ENCODE peak calls at places on chromosomes 7 and 10, in five cellular contexts. A is testis, Y is kidney epithelial cell, U is hepatocyte, Z is PC-9. P is an unnamed sample. For H3K36me3, the result is how much of the 10 kb centered on the place peaks cover.

GRCh38 chr10:132745511-132745910 is 40.4 kb downstream of the NKX6-2 start:
- DNase-seq in U (no peak), A (no peak), Y (no peak), Z (no peak), P (no peak)

GRCh38 chr7:142130282-142130681 is 18.8 kb downstream of the MGAM2 start:
- DNase-seq in A (no peak), Z (no peak), Y (peak), U (no peak), P (no peak)

GRCh38 chr10:68106656-68107055 is 2.6 kb upstream of the MYPN start:
- DNase-seq in Z (no peak), Y (peak), U (no peak), A (no peak), P (peak)

GRCh38 chr10:974038-974784 is 14.0 kb upstream of the GTPBP4 start:
- DNase-seq in U (peak), Z (peak), A (no peak), Y (peak), P (no peak)

GRCh38 chr10:92757066-92757716 is 67.4 kb downstream of the HHEX start:
- DNase-seq in U (peak), Y (peak), Z (peak), A (peak), P (peak)

GRCh38 chr7:132430863-132431822 is 145.1 kb downstream of the PLXNA4 start:
- DNase-seq in Z (no peak), Y (peak), A (no peak), U (peak), P (peak)

GRCh38 chr7:38317457-38318037 is 44.1 kb upstream of the TARP start:
- DNase-seq in A (no peak), U (no peak), Y (no peak), Z (no peak), P (no peak)

GRCh38 chr7:15086171-15086745 is 183.7 kb upstream of the DGKB start:
- DNase-seq in Y (no peak), U (no peak), A (no peak), Z (no peak), P (no peak)

GRCh38 chr7:116652793-116653192 is 19.2 kb upstream of the MET start:
- DNase-seq in Y (no peak), A (no peak), Z (no peak), U (no peak), P (no peak)

GRCh38 chr10:97748116-97748515 is 11.2 kb downstream of the ZFYVE27 start:
- DNase-seq in A (no peak), Y (no peak), U (no peak), Z (no peak), P (no peak)

GRCh38 chr10:30625110-30625509 is 4.4 kb downstream of the LYZL2 start:
- DNase-seq in Z (no peak), Y (no peak), U (no peak), A (no peak), P (no peak)

DNA sequence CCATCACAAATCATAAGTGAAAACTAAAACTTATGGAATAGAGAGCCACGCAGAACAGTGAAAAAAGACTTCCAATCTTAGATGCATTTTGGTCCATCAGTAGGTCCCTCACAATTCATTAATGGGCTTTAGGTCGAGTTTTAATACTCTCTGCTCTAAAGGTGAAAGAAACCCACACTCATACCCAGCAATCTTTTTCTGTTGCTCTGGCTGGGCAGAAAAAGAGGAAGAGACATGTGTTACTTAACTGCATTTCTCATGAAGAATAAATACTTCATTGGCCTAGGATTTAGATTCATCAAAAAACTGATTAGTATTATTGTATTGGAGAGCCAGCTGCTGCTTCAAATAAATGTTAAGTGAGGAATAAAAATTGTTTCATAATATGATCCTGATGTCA is 645.7 kb downstream of the PHTF2 start:
- DNase-seq in Y (no peak), A (no peak), U (no peak), Z (no peak), P (no peak)
- H3K36me3 ChIP-seq in Y (under half), A (under half), U (under half), Z (under half), P (under half)

DNA sequence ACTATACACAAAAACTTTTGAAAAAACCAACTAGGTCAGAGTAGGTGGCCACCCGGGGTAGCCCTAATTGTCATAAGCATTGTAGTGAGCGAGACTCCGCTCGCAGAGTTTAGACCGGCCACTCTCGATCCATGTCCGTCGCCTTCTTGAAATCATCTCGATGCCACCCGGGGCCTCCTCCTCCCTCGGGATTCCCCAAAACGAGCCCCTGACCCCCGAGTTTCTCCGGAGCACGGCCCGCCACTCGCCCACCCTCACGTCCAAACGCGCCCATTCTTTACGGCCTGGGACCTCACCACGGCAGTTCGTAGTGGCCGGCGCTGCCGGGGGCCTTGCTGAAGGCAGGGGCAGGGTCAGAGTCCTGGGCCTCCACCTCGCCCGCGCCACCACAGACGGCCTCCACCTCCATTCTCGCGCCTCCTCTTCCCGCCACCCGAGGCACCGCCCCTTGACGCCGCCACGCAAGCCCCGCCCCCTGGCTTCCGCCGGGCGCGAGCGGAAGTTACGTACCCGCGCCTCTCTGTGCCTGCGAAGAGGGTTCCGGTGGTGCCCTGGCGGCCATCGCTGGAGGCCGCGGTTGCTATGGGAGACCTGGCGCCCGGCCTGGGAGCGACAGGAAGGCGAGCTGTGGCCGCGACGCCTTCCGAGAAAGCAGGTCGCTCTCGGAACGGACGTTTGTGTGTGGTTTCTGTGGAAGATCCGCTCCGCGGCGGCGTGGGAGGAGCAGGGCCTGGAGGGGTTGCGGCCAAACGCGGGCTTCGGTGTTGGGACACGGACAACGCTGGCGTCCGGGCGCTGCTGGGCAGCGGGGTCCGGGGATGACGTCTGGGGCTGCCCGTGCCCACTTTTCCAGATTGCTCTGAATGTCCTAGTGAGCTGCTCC is at the start of gene RFC2:
- DNase-seq in Y (peak), Z (peak), U (peak), A (peak), P (peak)
- TF ChIP-seq CTCF in Y (peak), Z (no peak), U (no peak), A (peak), P (peak)

GRCh38 chr7:36286688-36287087 is 103.0 kb upstream of the ANLN start:
- DNase-seq in Y (no peak), U (no peak), Z (no peak), A (no peak), P (no peak)

GRCh38 chr7:36283711-36284130 is 105.9 kb upstream of the ANLN start:
- DNase-seq in Z (no peak), U (no peak), A (peak), Y (no peak), P (no peak)

GRCh38 chr7:36286241-36286640 is 103.4 kb upstream of the ANLN start:
- DNase-seq in A (no peak), Y (no peak), Z (no peak), U (no peak), P (no peak)

GRCh38 chr7:36284470-36284869 is 105.2 kb upstream of the ANLN start:
- DNase-seq in Z (no peak), U (no peak), Y (no peak), A (no peak), P (no peak)

GRCh38 chr7:36285276-36285675 is 104.4 kb upstream of the ANLN start:
- DNase-seq in Z (no peak), A (peak), U (no peak), Y (no peak), P (no peak)
- H3K4me3 ChIP-seq in Z (no peak), A (no peak), U (no peak), Y (no peak), P (no peak)

GRCh38 chr7:99012722-99013121 is 131.2 kb downstream of the SMURF1 start:
- DNase-seq in Y (no peak), U (no peak), A (peak), Z (no peak), P (no peak)
- H3K36me3 ChIP-seq in Y (under half), U (under half), A (under half), Z (under half), P (under half)

DNA sequence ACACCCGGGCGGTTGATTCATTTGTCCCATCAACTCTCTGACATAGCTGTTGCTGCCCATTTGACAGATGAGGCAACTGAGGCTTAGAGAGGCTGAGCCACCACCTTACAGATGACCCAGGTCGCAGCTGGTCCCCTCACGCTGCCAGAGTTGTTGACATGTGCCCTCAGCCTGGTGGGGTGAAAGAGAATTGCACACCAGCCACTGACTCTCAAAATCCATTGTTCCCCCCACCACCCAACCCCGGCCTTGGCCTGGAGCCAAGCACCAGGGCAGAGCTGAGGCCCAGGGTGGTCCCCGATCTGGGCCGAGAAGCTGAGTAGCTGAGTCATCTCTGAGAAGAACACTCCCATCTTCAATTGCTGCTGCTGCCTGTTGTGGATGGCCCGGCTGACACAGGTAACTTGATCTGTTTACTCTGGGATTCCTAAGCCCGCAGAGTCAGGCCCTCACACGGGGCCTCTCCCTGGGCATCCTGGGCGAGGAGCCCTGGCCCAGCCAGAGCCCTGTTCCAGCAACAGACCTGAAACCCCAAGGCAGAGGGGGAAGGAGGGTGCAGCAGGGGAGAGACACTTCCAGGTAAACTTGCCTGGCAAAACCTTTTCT is 27.5 kb downstream of the PVRIG start:
- DNase-seq in Z (peak), A (no peak), Y (peak), U (peak), P (no peak)
- TF ChIP-seq CTCF in Z (no peak), A (no peak), Y (no peak), U (no peak), P (no peak)

GRCh38 chr7:112386619-112387018 is 63.6 kb upstream of the IFRD1 start:
- DNase-seq in Y (peak), U (no peak), Z (no peak), A (no peak), P (no peak)
- H3K4me3 ChIP-seq in Y (no peak), U (no peak), Z (no peak), A (no peak), P (no peak)

GRCh38 chr7:48033922-48034321 is 1.4 kb upstream of the C7orf57 start:
- DNase-seq in A (no peak), Y (no peak), U (no peak), Z (no peak), P (no peak)

GRCh38 chr7:48025630-48026029 is 3.3 kb downstream of the SUN3 start:
- DNase-seq in A (no peak), Z (no peak), Y (no peak), U (peak), P (no peak)

GRCh38 chr7:48031111-48031510 is 2.2 kb upstream of the SUN3 start:
- DNase-seq in A (no peak), U (no peak), Z (no peak), Y (no peak), P (no peak)

GRCh38 chr7:48028937-48029336 is at the start of gene SUN3:
- DNase-seq in Z (no peak), Y (no peak), A (no peak), U (no peak), P (no peak)
- H3K36me3 ChIP-seq in Z (under half), Y (under half), A (under half), U (under half), P (under half)

P was measured in BJ.